ENCODE peak calls at places on chromosomes 6 and 20, in ten cellular contexts. P is AG10803; W is germinal center; A is aorta; X is right cardiac atrium; H is stimulated activated CD4-positive, alpha-beta T cell treated with anti-CD3 and anti-CD28 coated beads, TNF-alpha, amount 100 ng/mL, for 24 hours; K is activated naive CD4-positive, alpha-beta T cell treated with anti-CD3 and anti-CD28 coated beads, Interleukin-2, amount 10 ng/mL, durations not matched to agents 7 days and 5 days; C is G401; I is A549; U is iPS-NIHi11. R is an unnamed sample.

GRCh38 chr6:112640895-112641294 is 293.8 kb downstream of the RFPL4B start:
- DNase-seq in U (no peak), P (peak), C (no peak), I (no peak), A (no peak), X (no peak), W (no peak), K (no peak), H (no peak), R (peak)

GRCh38 chr6:80742481-80742880 is 636.0 kb downstream of the BCKDHB start:
- DNase-seq in P (peak), H (no peak), U (peak), C (peak), W (no peak), X (no peak), A (no peak), I (no peak), K (no peak), R (peak)

GRCh38 chr20:44033344-44033743 is 118.7 kb downstream of the TOX2 start:
- DNase-seq in U (no peak), A (no peak), I (no peak), H (no peak), C (no peak), K (no peak), P (peak), X (no peak), W (no peak), R (peak)

GRCh38 chr6:137724018-137724403 is 143.0 kb upstream of the TNFAIP3 start:
- DNase-seq in X (no peak), W (no peak), C (no peak), P (no peak), H (no peak), K (no peak), U (no peak), A (no peak), I (no peak), R (no peak)

GRCh38 chr6:40299666-40300065 is 287.5 kb downstream of the LRFN2 start:
- DNase-seq in C (peak), K (no peak), W (no peak), U (no peak), A (no peak), I (no peak), H (no peak), P (no peak), X (no peak), R (no peak)

GRCh38 chr6:35493307-35493983 is 3.4 kb downstream of the TEAD3 start:
- DNase-seq in C (no peak), I (no peak), P (no peak), A (no peak), W (no peak), U (no peak), K (no peak), X (peak), H (no peak), R (no peak)

GRCh38 chr6:88529726-88530125 is 363.6 kb upstream of the CNR1 start:
- DNase-seq in K (no peak), X (no peak), U (no peak), C (peak), P (no peak), W (no peak), I (no peak), A (no peak), H (no peak), R (no peak)

GRCh38 chr6:111503194-111503593 is 20.2 kb upstream of the REV3L start:
- DNase-seq in P (peak), X (no peak), U (peak), C (no peak), H (no peak), W (no peak), A (no peak), I (no peak), K (no peak), R (no peak)

GRCh38 chr6:112938656-112939055 is 591.5 kb downstream of the RFPL4B start:
- DNase-seq in U (no peak), P (no peak), X (no peak), A (no peak), K (no peak), I (no peak), W (no peak), C (no peak), H (no peak), R (peak)

GRCh38 chr6:6597682-6598081 is 9.2 kb downstream of the LY86 start:
- DNase-seq in H (no peak), C (no peak), X (no peak), U (no peak), K (no peak), P (no peak), W (no peak), A (no peak), I (no peak), R (no peak)

GRCh38 chr6:150528648-150529285 is 70.9 kb upstream of the PLEKHG1 start:
- DNase-seq in C (no peak), A (no peak), P (peak), K (no peak), I (no peak), H (no peak), X (peak), U (peak), W (peak), R (peak)

GRCh38 chr6:129104560-129104959 is 221.6 kb downstream of the LAMA2 start:
- DNase-seq in I (no peak), A (no peak), U (no peak), C (no peak), K (no peak), H (no peak), P (no peak), W (no peak), X (no peak), R (no peak)

GRCh38 chr6:31660998-31661866 is 654 bp upstream of the C6orf47 start:
- DNase-seq in W (no peak), X (peak), P (peak), C (no peak), K (no peak), H (no peak), I (no peak), A (no peak), U (no peak), R (peak)

GRCh38 chr20:31808481-31808880 is 10.7 kb upstream of the MYLK2 start:
- DNase-seq in A (no peak), U (no peak), H (no peak), C (no peak), X (no peak), K (no peak), I (no peak), W (no peak), P (no peak), R (no peak)

GRCh38 chr20:53903652-53903987 is 166.8 kb downstream of the BCAS1 start:
- DNase-seq in W (no peak), P (peak), C (no peak), H (no peak), A (no peak), I (no peak), K (no peak), U (no peak), X (no peak), R (no peak)

GRCh38 chr6:10272591-10272990 is 142.3 kb downstream of the TFAP2A start:
- DNase-seq in K (no peak), C (no peak), A (no peak), P (no peak), X (no peak), H (no peak), W (no peak), I (no peak), U (no peak), R (no peak)

GRCh38 chr6:34157851-34158250 is 12.0 kb upstream of the GRM4 start:
- DNase-seq in H (no peak), I (no peak), X (no peak), W (no peak), A (peak), U (no peak), P (no peak), K (no peak), C (no peak), R (no peak)

GRCh38 chr20:49508435-49509199 is 26.1 kb upstream of the KCNB1 start:
- DNase-seq in A (no peak), K (no peak), X (no peak), P (peak), W (peak), C (peak), H (no peak), U (peak), I (peak), R (peak)

GRCh38 chr6:27873101-27874030 is 38.8 kb downstream of the OR2B2 start:
- DNase-seq in C (no peak), W (peak), X (peak), H (no peak), P (peak), K (peak), U (no peak), A (peak), I (no peak), R (peak)

GRCh38 chr6:158717341-158718328 is 67.8 kb downstream of the SYTL3 start:
- DNase-seq in C (no peak), A (no peak), U (no peak), P (no peak), I (no peak), H (no peak), X (no peak), W (peak), K (peak), R (no peak)

GRCh38 chr20:18702736-18703135 is 110.8 kb upstream of the SCP2D1 start:
- DNase-seq in I (no peak), H (no peak), P (peak), K (no peak), W (no peak), X (peak), U (no peak), A (no peak), C (no peak), R (peak)

GRCh38 chr6:16697437-16698162 is 63.7 kb downstream of the ATXN1 start:
- DNase-seq in K (no peak), C (no peak), I (no peak), U (no peak), P (peak), W (no peak), A (no peak), X (no peak), H (no peak), R (no peak)

GRCh38 chr6:40904583-40905194 is 134.3 kb downstream of the UNC5CL start:
- DNase-seq in I (no peak), A (no peak), H (no peak), C (no peak), K (no peak), X (no peak), P (no peak), W (no peak), U (no peak), R (no peak)

GRCh38 chr6:26017567-26017966 is 55.0 kb downstream of the TRIM38 start:
- DNase-seq in C (peak), A (peak), H (peak), W (peak), P (peak), I (no peak), K (peak), U (peak), X (peak), R (peak)

GRCh38 chr6:105981888-105982358 is 104.2 kb upstream of the PRDM1 start:
- DNase-seq in U (no peak), K (no peak), H (no peak), W (no peak), A (no peak), C (no peak), X (no peak), I (no peak), P (no peak), R (no peak)

GRCh38 chr20:44040202-44040915 is 125.7 kb downstream of the TOX2 start:
- DNase-seq in K (no peak), U (no peak), P (no peak), H (no peak), A (no peak), C (no peak), W (no peak), X (no peak), I (no peak), R (no peak)

GRCh38 chr6:162443101-162443500 is 284.5 kb downstream of the PRKN start:
- DNase-seq in K (no peak), P (no peak), U (peak), H (no peak), W (no peak), A (no peak), X (no peak), C (peak), I (no peak), R (no peak)

GRCh38 chr6:129120856-129121255 is 237.9 kb downstream of the LAMA2 start:
- DNase-seq in P (peak), C (no peak), W (no peak), A (no peak), I (no peak), X (no peak), K (no peak), U (no peak), H (no peak), R (peak)

GRCh38 chr6:139249387-139249786 is 42.4 kb downstream of the TXLNB start:
- DNase-seq in U (no peak), A (no peak), K (no peak), W (no peak), C (no peak), I (no peak), H (peak), P (no peak), X (no peak), R (no peak)

GRCh38 chr20:10551732-10552724 is 116.9 kb downstream of the SLX4IP start:
- DNase-seq in P (no peak), H (no peak), A (no peak), X (peak), U (peak), K (no peak), I (no peak), W (no peak), C (peak), R (no peak)

GRCh38 chr20:41174782-41175181 is 37.4 kb downstream of the PLCG1 start:
- DNase-seq in C (peak), A (peak), P (peak), W (no peak), U (no peak), H (no peak), X (peak), I (no peak), K (peak), R (no peak)

GRCh38 chr6:160992323-160993314 is 1.1 kb downstream of the MAP3K4 start:
- DNase-seq in H (peak), P (peak), I (peak), C (peak), U (peak), W (peak), A (no peak), K (peak), X (peak), R (peak)

GRCh38 chr6:16493112-16493511 is 254.7 kb downstream of the GMPR start:
- DNase-seq in U (no peak), X (no peak), H (no peak), A (no peak), K (no peak), C (no peak), P (no peak), I (no peak), W (no peak), R (no peak)

GRCh38 chr6:81446509-81446908 is 306.0 kb downstream of the TENT5A start:
- DNase-seq in C (no peak), H (no peak), U (no peak), W (no peak), P (no peak), K (no peak), I (no peak), A (no peak), X (no peak), R (no peak)

GRCh38 chr20:62835931-62836861 is 19.3 kb downstream of the COL9A3 start:
- DNase-seq in P (no peak), K (no peak), X (peak), W (no peak), I (no peak), A (peak), H (no peak), U (no peak), C (no peak), R (no peak)

GRCh38 chr6:31734703-31735500 is 1.4 kb downstream of the CLIC1 start:
- DNase-seq in U (peak), P (peak), H (no peak), C (no peak), A (peak), W (no peak), I (peak), K (peak), X (peak), R (peak)

GRCh38 chr6:135403584-135403983 is 94.0 kb downstream of the AHI1 start:
- DNase-seq in I (no peak), C (no peak), A (no peak), P (no peak), U (no peak), K (no peak), W (no peak), X (no peak), H (no peak), R (no peak)

GRCh38 chr6:69164564-69165252 is 529.6 kb downstream of the ADGRB3 start:
- DNase-seq in A (no peak), P (no peak), U (peak), I (no peak), K (no peak), W (no peak), H (no peak), C (no peak), X (no peak), R (no peak)